ENCODE peak calls at places on chromosome 11, in four cellular contexts. J is anterior cingulate cortex, F is iris pigment epithelial cell, O is RWPE1. T is an unnamed sample.
A peak's percentile ranks its signal among the peaks of the same experiment; 100 is the strongest.

GRCh38 chr11:95092549-95093324 is 3.1 kb downstream of the ENDOD1 start:
- DNase-seq in J (no peak), F (peak; percentile 78), O (peak; percentile 37), T (no peak)

GRCh38 chr11:534592-535518 is 521 bp downstream of the HRAS start:
- DNase-seq in J (no peak), F (no peak), O (peak; percentile 79), T (no peak)

GRCh38 chr11:130209944-130210854 is 50.6 kb downstream of the ST14 start:
- DNase-seq in J (no peak), F (no peak), O (no peak), T (peak; percentile 49)

GRCh38 chr11:81647374-81647773 is 1086.3 kb downstream of the FAM181B start:
- DNase-seq in J (no peak), F (no peak), O (no peak), T (no peak)

GRCh38 chr11:105786766-105787165 is 176.9 kb downstream of the GRIA4 start:
- DNase-seq in J (no peak), F (no peak), O (no peak), T (no peak)

GRCh38 chr11:58577441-58578135 is 1.3 kb upstream of the ZFP91 start:
- DNase-seq in J (peak; percentile 73), F (peak; percentile 92), O (peak; percentile 82), T (peak; percentile 87)

GRCh38 chr11:86246293-86246675 is 1.7 kb downstream of the EED start:
- DNase-seq in J (no peak), F (no peak), O (no peak), T (no peak)

GRCh38 chr11:216081-216974 is 8.8 kb downstream of the RIC8A start:
- DNase-seq in J (no peak), F (no peak), O (no peak), T (peak; percentile 46)

GRCh38 chr11:79052539-79052938 is 388.3 kb downstream of the TENM4 start:
- DNase-seq in J (no peak), F (no peak), O (no peak), T (no peak)

GRCh38 chr11:608751-609354 is 6.9 kb downstream of the IRF7 start:
- DNase-seq in J (no peak), F (no peak), O (no peak), T (no peak)

GRCh38 chr11:67441082-67441683 is 2.1 kb downstream of the CORO1B start:
- DNase-seq in J (no peak), F (no peak), O (no peak), T (no peak)

GRCh38 chr11:10486161-10486840 is 31.2 kb downstream of the AMPD3 start:
- DNase-seq in J (no peak), F (no peak), O (no peak), T (no peak)

GRCh38 chr11:112619106-112619505 is 342.1 kb upstream of the NCAM1 start:
- DNase-seq in J (no peak), F (no peak), O (no peak), T (no peak)

GRCh38 chr11:47314992-47315391 is 37.5 kb downstream of the MYBPC3 start:
- DNase-seq in J (no peak), F (no peak), O (no peak), T (no peak)

GRCh38 chr11:125364085-125364822 is 131.8 kb downstream of the FEZ1 start:
- DNase-seq in J (no peak), F (peak; percentile 45), O (no peak), T (no peak)

GRCh38 chr11:100923555-100923954 is 206.1 kb downstream of the PGR start:
- DNase-seq in J (no peak), F (peak; percentile 34), O (no peak), T (no peak)

GRCh38 chr11:70703141-70704052 is 305.1 kb downstream of the CTTN start:
- DNase-seq in J (no peak), F (no peak), O (no peak), T (no peak)

GRCh38 chr11:833849-834311 is 1.1 kb downstream of the CD151 start:
- DNase-seq in J (no peak), F (no peak), O (no peak), T (no peak)

GRCh38 chr11:94739331-94739730 is 28.8 kb upstream of the AMOTL1 start:
- DNase-seq in J (no peak), F (no peak), O (no peak), T (no peak)

GRCh38 chr11:59706518-59707285 is 6.9 kb downstream of the OR10V1 start:
- DNase-seq in J (no peak), F (peak; percentile 91), O (peak; percentile 45), T (no peak)

GRCh38 chr11:128548655-128549255 is 38.6 kb downstream of the ETS1 start:
- DNase-seq in J (no peak), F (peak; percentile 36), O (peak; percentile 36), T (peak; percentile 90)

T was measured in sigmoid colon.